ENCODE peak calls at places on chromosome 3, in four cellular contexts. J, C, D and Z are unnamed samples.

GRCh38 chr3:143363276-143363675 is 243.7 kb downstream of the CHST2 start:
- DNase-seq in D (no peak), J (no peak), C (no peak), Z (no peak)

GRCh38 chr3:134376786-134377431 is 2.7 kb upstream of the AMOTL2 start:
- DNase-seq in J (no peak), C (no peak), D (no peak), Z (no peak)

GRCh38 chr3:43691120-43692002 is 623 bp downstream of the ABHD5 start:
- DNase-seq in D (peak; percentile 71), J (peak; percentile 58), C (peak; percentile 83), Z (peak; percentile 86)

GRCh38 chr3:143243686-143244085 is 124.1 kb downstream of the CHST2 start:
- DNase-seq in J (no peak), D (no peak), C (no peak), Z (no peak)

GRCh38 chr3:194407423-194407822 is 8.4 kb upstream of the GP5 start:
- DNase-seq in J (no peak), C (no peak), D (no peak), Z (no peak)

GRCh38 chr3:124862006-124862405 is 25.2 kb downstream of the ITGB5 start:
- DNase-seq in J (no peak), D (no peak), C (no peak), Z (no peak)

GRCh38 chr3:112685435-112685834 is 44.5 kb upstream of the CCDC80 start:
- DNase-seq in J (no peak), C (no peak), D (no peak), Z (no peak)

GRCh38 chr3:21524113-21524512 is 226.9 kb downstream of the ZNF385D start:
- DNase-seq in J (no peak), D (no peak), C (no peak), Z (no peak)

GRCh38 chr3:71456155-71456554 is 127.4 kb downstream of the FOXP1 start:
- DNase-seq in C (no peak), D (no peak), J (peak; percentile 48), Z (no peak)

GRCh38 chr3:81490541-81491288 is 270.7 kb downstream of the GBE1 start:
- DNase-seq in D (peak; percentile 71), J (peak; percentile 84), C (peak; percentile 90), Z (peak; percentile 67)

GRCh38 chr3:31187380-31187779 is 292.9 kb upstream of the GADL1 start:
- DNase-seq in C (no peak), J (no peak), D (no peak), Z (no peak)

GRCh38 chr3:14216257-14217048 is 37.8 kb downstream of the LSM3 start:
- DNase-seq in D (peak; percentile 68), C (no peak), J (no peak), Z (no peak)

GRCh38 chr3:102148598-102149302 is 286.1 kb upstream of the ZPLD1 start:
- DNase-seq in C (no peak), D (no peak), J (peak; percentile 92), Z (no peak)

GRCh38 chr3:175432338-175433025 is 573.3 kb downstream of the NAALADL2 start:
- DNase-seq in C (no peak), J (no peak), D (no peak), Z (no peak)

GRCh38 chr3:65233561-65233960 is 545.8 kb upstream of the ADAMTS9 start:
- DNase-seq in J (no peak), D (no peak), C (no peak), Z (no peak)

GRCh38 chr3:160474416-160474838 is 24.8 kb upstream of the TRIM59 start:
- DNase-seq in J (no peak), C (no peak), D (no peak), Z (no peak)

GRCh38 chr3:131795382-131796085 is 239.3 kb downstream of the CPNE4 start:
- DNase-seq in J (peak; percentile 74), C (no peak), D (no peak), Z (no peak)

GRCh38 chr3:58116161-58116955 is 94.4 kb downstream of the DNASE1L3 start:
- DNase-seq in C (peak; percentile 83), D (no peak), J (peak; percentile 94), Z (no peak)

GRCh38 chr3:149971403-149972075 is 844 bp upstream of the PFN2 start:
- DNase-seq in D (peak; percentile 58), C (peak; percentile 73), J (peak; percentile 27), Z (peak; percentile 68)

GRCh38 chr3:32913790-32914446 is 37.5 kb upstream of the CCR4 start:
- DNase-seq in C (no peak), J (no peak), D (no peak), Z (peak; percentile 72)

GRCh38 chr3:100796556-100796955 is 87.3 kb downstream of the TFG start:
- DNase-seq in C (no peak), D (no peak), J (peak; percentile 64), Z (no peak)

DNA sequence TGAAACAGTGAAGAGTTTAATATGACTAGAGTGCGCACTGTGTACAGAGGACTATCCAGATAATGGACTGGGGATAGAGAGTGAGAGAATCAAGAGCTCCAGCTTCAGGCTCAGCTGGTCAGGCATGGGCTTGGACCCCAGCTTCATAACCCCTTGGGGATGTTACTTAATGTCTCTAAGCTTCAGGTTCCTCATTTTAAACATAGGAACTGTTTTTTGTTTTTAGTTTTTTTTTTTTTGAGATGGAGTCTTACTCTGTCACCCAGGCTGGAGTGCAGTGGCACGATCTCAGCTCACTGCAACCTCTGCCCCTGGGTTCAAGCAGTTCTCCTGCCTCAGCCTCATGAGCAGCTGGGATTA is 9.9 kb upstream of the BRPF1 start:
- DNase-seq in D (no peak), J (no peak), C (no peak), Z (no peak)
- H3K27ac ChIP-seq in D (no peak overlapping the region), J (no peak overlapping the region), C (no peak overlapping the region), Z (no peak overlapping the region)

GRCh38 chr3:50602675-50603191 is 8.8 kb downstream of the CISH start:
- DNase-seq in J (no peak), D (peak; percentile 31), C (no peak), Z (no peak)

GRCh38 chr3:50604110-50604621 is 7.4 kb downstream of the CISH start:
- DNase-seq in J (no peak), D (no peak), C (no peak), Z (no peak)

GRCh38 chr3:50605901-50606326 is 5.7 kb downstream of the CISH start:
- DNase-seq in J (no peak), C (no peak), D (peak; percentile 20), Z (no peak)

GRCh38 chr3:50604628-50605588 is 6.7 kb downstream of the CISH start:
- DNase-seq in C (no peak), D (peak; percentile 75), J (no peak), Z (no peak)

DNA sequence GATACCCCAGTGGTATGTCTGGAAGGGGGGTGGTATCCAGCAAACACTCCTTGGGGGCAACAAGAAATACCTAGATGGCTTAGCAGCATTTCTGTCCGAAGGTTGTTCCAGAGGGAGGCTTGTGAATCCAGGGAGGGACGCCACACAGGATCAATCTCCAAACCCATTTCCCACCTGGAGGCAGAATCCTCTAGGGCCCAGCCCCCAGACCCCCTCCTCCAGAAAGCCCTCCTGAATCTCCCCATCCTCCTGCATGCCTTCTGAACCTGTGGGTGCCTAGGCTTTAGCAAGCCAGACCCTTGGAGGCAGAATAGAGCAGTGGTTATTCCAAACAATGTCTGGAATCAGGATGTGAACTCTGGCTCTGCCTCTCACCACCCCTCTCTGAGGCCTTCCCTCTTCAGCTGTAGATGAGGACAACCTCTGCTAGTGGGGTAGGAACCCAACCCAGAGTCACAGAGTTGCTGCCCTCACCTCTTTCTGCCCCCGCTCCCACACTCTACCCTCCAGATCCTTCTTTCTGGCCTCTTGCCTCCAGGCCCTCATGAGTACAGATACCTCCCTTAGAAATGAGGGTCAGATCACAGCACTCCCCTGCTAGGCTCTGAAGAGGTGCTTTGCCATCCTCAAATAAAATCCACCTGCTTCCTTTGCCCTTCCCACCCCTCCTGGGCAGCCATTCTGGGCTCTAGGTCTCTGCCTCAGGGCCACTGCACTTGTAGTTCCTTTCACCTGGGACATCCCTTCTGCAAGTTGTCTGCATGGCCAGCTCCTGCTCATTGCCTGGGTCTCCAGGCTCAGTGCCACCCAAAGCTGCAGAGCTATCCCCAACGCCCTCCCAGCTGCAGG is 8.1 kb downstream of the CISH start:
- DNase-seq in C (no peak), D (no peak), J (no peak), Z (no peak)
- H3K4me1 ChIP-seq in C (peaks cover 38% of the 10 kb centered on the region), D (peaks cover 76% of the 10 kb centered on the region), J (peaks cover 11% of the 10 kb centered on the region), Z (peaks cover 28% of the 10 kb centered on the region)

GRCh38 chr3:122265937-122266336 is 59.1 kb upstream of the CSTA start:
- DNase-seq in D (no peak), J (no peak), C (no peak), Z (no peak)
- H3K27ac ChIP-seq in D (no peak overlapping the region), J (no peak overlapping the region), C (no peak overlapping the region), Z (no peak overlapping the region)

DNA sequence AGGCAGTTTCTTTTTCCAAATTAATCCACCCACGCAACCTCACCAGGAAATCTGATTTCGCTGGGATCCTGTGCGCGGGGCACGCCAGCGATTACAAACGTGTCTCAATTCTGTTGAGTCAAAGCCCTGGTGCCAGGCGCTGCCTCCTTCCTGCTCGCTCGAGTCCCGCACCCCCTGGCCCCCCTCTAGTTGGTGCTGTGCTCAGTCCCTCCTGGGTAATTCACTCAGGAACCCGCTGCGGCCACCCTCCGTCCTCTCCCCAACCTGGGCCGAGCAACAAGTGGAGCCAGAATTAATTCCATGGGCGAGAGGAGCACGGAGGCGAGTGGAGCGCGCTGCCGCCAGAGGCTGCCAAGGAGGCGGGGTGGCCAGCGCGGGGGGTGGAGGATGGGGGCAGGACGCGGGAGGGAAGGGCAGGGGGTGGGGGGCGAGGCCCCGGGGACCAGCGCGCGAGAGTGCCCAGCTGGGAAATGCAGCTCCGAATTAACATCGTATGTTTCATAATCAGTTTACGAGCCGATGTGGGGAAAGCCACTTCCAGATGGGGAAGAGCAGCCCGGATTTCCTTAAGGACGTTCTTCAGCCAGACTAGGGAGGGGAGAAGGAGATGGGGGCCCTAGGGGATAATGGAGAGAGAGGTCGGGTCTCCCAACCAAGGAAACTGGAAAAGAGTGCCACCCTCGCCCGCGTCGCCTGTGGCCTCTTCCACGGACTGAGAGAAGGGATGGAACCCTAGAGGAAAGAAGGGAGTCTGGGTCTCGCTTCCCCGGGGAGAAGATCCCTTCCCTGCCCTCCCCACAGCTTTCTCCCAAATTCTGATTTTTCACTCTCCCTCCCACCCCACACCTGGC is 5.8 kb downstream of the WNT5A start:
- DNase-seq in J (no peak), C (no peak), D (no peak), Z (no peak)
- H3K4me1 ChIP-seq in J (no peaks in the 10 kb centered on the region), C (no peaks in the 10 kb centered on the region), D (no peaks in the 10 kb centered on the region), Z (peaks cover 8% of the 10 kb centered on the region)

GRCh38 chr3:12954891-12955650 is 113.7 kb upstream of the RPL32 start:
- DNase-seq in J (no peak), D (peak; percentile 82), C (peak; percentile 88), Z (no peak)

GRCh38 chr3:12954180-12954579 is 112.8 kb upstream of the RPL32 start:
- DNase-seq in D (no peak), J (no peak), C (no peak), Z (no peak)

GRCh38 chr3:12953201-12953712 is 111.9 kb upstream of the RPL32 start:
- DNase-seq in C (no peak), D (no peak), J (no peak), Z (no peak)

GRCh38 chr3:12955651-12956315 is 114.4 kb upstream of the RPL32 start:
- DNase-seq in J (no peak), D (no peak), C (no peak), Z (no peak)

GRCh38 chr3:12952322-12953200 is 111.2 kb upstream of the RPL32 start:
- DNase-seq in C (no peak), D (no peak), J (no peak), Z (no peak)
- H3K27ac ChIP-seq in C (no peak overlapping the region), D (no peak overlapping the region), J (no peak overlapping the region), Z (no peak overlapping the region)

GRCh38 chr3:157531301-157531660 is 28.1 kb upstream of the VEPH1 start:
- DNase-seq in C (no peak), D (no peak), J (no peak), Z (no peak)
- H3K4me1 ChIP-seq in C (no peaks in the 10 kb centered on the region), D (no peaks in the 10 kb centered on the region), J (peaks cover 8% of the 10 kb centered on the region), Z (peaks cover 3% of the 10 kb centered on the region)